ENCODE peak calls at places on chromosomes 6 and 20, in nine cellular contexts. K, D, W, R, A, G, U, T and B are unnamed samples.
A peak's percentile ranks its signal among the peaks of the same experiment; 100 is the strongest.

GRCh38 chr6:170167657-170168159 is 123.2 kb downstream of the DLL1 start:
- DNase-seq in K (no peak), D (peak; percentile 32), W (peak; percentile 70), R (no peak), A (no peak), G (no peak), U (no peak), T (no peak), B (no peak)

GRCh38 chr6:76326866-76327265 is 254.4 kb upstream of the IMPG1 start:
- DNase-seq in K (no peak), D (no peak), W (no peak), R (no peak), A (no peak), G (peak; percentile 5), U (no peak), T (no peak), B (no peak)

GRCh38 chr6:113560908-113561307 is 296.2 kb upstream of the MARCKS start:
- DNase-seq in K (no peak), D (no peak), W (no peak), R (no peak), A (no peak), G (no peak), U (no peak), T (no peak), B (peak; percentile 4)

GRCh38 chr6:90495216-90495817 is 91.6 kb downstream of the MAP3K7 start:
- DNase-seq in K (no peak), D (no peak), W (no peak), R (no peak), A (no peak), G (no peak), U (no peak), T (no peak), B (no peak)

GRCh38 chr6:139341060-139341459 is 33.4 kb downstream of the CITED2 start:
- DNase-seq in K (no peak), D (no peak), W (no peak), R (no peak), A (no peak), G (no peak), U (no peak), T (no peak), B (no peak)

GRCh38 chr20:20413801-20414200 is 45.9 kb downstream of the INSM1 start:
- DNase-seq in K (no peak), D (no peak), W (no peak), R (no peak), A (no peak), G (no peak), U (no peak), T (no peak), B (no peak)

GRCh38 chr6:105136433-105137350 is 43.1 kb downstream of the POPDC3 start:
- DNase-seq in K (peak; percentile 55), D (peak; percentile 67), W (peak; percentile 75), R (peak; percentile 57), A (peak; percentile 40), G (peak; percentile 21), U (no peak), T (peak; percentile 41), B (peak; percentile 16)

GRCh38 chr6:97215157-97215769 is 67.8 kb downstream of the MMS22L start:
- DNase-seq in K (peak; percentile 10), D (no peak), W (no peak), R (peak; percentile 0), A (peak; percentile 40), G (peak; percentile 7), U (no peak), T (no peak), B (peak; percentile 2)

GRCh38 chr6:42996513-42996912 is 12.1 kb downstream of the PPP2R5D start:
- DNase-seq in K (no peak), D (no peak), W (no peak), R (no peak), A (no peak), G (no peak), U (no peak), T (no peak), B (no peak)
- TF ChIP-seq POLR2A in K (no peak), D (no peak), W (no peak), R (no peak), A (no peak), G (no peak), U (no peak), T (no peak), B (no peak)

DNA sequence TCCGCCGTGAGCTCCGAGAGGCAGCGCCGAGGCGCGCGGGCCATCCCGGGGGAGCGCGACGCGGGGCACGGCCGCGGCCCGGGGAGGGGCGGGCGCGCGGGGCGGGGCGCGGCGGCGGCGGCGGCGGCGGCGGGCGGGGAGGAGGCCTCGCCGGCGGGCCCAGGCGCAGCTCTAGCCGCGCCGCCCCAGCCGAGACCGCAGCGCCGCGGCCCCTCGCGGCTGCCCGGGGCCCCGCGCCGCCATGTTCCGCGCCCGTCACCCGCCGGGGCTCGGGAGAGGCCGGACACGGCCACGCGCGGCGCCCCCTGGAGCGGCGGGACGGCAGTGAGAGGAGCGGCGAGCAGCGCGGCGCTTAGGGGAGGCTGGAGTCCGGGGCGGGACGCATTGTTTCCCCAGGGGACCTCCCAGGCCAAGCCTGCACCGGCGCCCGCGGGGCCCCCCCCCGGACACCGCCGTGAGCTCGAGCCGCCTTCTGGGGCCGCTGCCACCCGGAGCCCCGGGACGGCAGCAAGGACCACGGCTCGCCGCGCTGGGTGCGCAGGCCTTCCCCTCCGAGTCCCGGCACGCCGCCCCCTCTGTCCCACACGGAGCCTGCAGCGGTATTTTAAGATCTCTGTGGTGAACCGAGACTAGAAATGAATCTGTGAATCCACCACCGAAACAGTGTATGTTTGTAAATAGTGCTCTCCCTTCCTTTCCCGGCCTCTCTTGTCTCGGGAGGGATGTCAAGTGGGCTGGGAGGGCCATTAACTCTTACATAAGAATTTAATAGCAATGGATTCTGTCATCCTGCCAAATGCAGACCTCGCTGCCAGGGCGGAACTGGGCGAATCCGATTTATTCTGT is at the start of gene KIF13A:
- DNase-seq in K (peak; percentile 65), D (peak; percentile 82), W (peak; percentile 78), R (peak; percentile 60), A (peak; percentile 73), G (no peak), U (peak; percentile 54), T (peak; percentile 64), B (peak; percentile 66)
- TF ChIP-seq POLR2A in K (peak; percentile 29), D (peak; percentile 11), W (no peak), R (no peak), A (peak; percentile 70), G (no peak), U (no peak), T (no peak), B (peak; percentile 18)

GRCh38 chr20:63895202-63895885 is 418 bp downstream of the DNAJC5 start:
- DNase-seq in K (no peak), D (peak; percentile 44), W (no peak), R (no peak), A (peak; percentile 30), G (no peak), U (no peak), T (no peak), B (no peak)

GRCh38 chr20:63895886-63896135 is 885 bp downstream of the DNAJC5 start:
- DNase-seq in K (no peak), D (no peak), W (no peak), R (no peak), A (no peak), G (no peak), U (no peak), T (no peak), B (no peak)

GRCh38 chr20:63893999-63894357 is 948 bp upstream of the DNAJC5 start:
- DNase-seq in K (no peak), D (no peak), W (no peak), R (no peak), A (no peak), G (no peak), U (no peak), T (no peak), B (no peak)

GRCh38 chr20:63896136-63896890 is 1.4 kb downstream of the DNAJC5 start:
- DNase-seq in K (peak; percentile 65), D (peak; percentile 64), W (peak; percentile 46), R (peak; percentile 21), A (peak; percentile 57), G (no peak), U (no peak), T (peak; percentile 59), B (no peak)

DNA sequence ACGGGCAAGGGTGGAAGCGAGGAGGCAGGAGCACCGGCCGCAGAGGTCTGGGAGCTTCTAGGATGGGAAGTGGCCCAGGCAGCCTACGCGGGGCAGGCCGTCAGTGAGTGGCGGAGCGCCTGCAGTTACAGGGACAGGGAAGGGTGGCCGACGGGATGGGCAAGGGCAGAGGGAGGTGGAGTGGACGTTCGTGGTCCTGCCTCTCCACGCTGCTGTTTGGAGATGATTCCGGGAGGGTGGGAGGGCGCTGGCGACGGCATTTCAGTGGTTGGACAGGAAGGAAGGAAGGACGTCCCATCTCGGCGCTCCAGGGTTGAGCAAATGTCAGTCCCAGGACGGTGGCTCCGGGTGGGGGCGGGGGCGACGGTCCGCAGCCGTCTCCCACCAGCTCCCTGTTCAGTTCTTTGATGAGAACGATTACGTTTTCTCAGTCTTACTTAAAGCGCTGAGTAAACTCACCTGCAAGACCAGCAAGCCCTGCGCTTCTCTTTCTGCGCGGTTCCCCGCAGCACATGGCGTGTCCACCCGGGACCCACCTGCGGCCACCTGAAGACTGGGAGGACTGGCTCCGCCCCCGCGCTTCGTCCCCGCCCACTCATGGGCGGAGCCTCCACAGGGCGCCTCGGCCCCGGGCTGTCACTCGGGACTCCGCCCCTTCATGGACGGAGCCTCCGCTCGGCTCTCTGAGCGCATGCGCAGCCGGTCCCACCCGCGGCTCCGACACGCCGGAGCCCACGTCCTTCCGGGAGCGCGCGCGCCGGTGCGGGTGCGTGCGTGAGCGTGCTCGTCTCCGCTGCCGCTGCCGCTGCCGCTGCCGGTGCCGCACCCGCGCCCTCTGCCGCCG is at the start of gene DNAJC5:
- DNase-seq in K (peak; percentile 97), D (peak; percentile 98), W (peak; percentile 96), R (peak; percentile 99), A (peak; percentile 98), G (peak; percentile 78), U (peak; percentile 94), T (peak; percentile 100), B (peak; percentile 100)
- TF ChIP-seq POLR2A in K (no peak), D (peak; percentile 17), W (no peak), R (peak; percentile 53), A (peak; percentile 68), G (no peak), U (no peak), T (no peak), B (peak; percentile 78)

GRCh38 chr20:45814314-45814713 is 1.9 kb downstream of the UBE2C start:
- DNase-seq in K (no peak), D (no peak), W (no peak), R (no peak), A (no peak), G (no peak), U (no peak), T (no peak), B (no peak)
- TF ChIP-seq POLR2A in K (no peak), D (no peak), W (no peak), R (no peak), A (no peak), G (no peak), U (no peak), T (no peak), B (no peak)